ENCODE peak calls at places on chromosomes 1 and 21, in seven cellular contexts. X is body of pancreas, V is lung, Y is HCT116, E is GM20000, F is upper lobe of right lung, N is psoas muscle. K is an unnamed sample.

GRCh38 chr21:32772281-32773047 is 909 bp upstream of the PAXBP1 start:
- DNase-seq in Y (no peak), X (peak; percentile 34), F (no peak), N (no peak), E (peak; percentile 62), V (no peak), K (peak; percentile 47)

GRCh38 chr1:212244441-212244840 is 40.8 kb upstream of the PPP2R5A start:
- DNase-seq in Y (no peak), V (no peak), F (no peak), X (no peak), E (no peak), N (no peak), K (no peak)

GRCh38 chr1:236604218-236605029 is at the start of gene HEATR1:
- DNase-seq in Y (peak; percentile 91), V (peak; percentile 93), N (peak; percentile 93), E (peak; percentile 84), F (peak; percentile 95), X (peak; percentile 94), K (peak; percentile 92)

GRCh38 chr1:185157599-185158469 is 867 bp downstream of the SWT1 start:
- DNase-seq in Y (no peak), E (peak; percentile 6), F (no peak), N (no peak), V (no peak), X (no peak), K (no peak)

GRCh38 chr1:227740401-227740960 is 5.2 kb downstream of the SNAP47 start:
- DNase-seq in E (no peak), V (no peak), X (no peak), F (no peak), Y (no peak), N (no peak), K (no peak)

GRCh38 chr1:58755468-58755872 is 28.4 kb downstream of the JUN start:
- DNase-seq in V (peak; percentile 78), X (peak; percentile 47), F (peak; percentile 69), E (peak; percentile 54), N (peak; percentile 67), Y (peak; percentile 70), K (peak; percentile 78)

GRCh38 chr1:24659993-24660665 is 17.0 kb downstream of the SRRM1 start:
- DNase-seq in F (no peak), E (no peak), N (no peak), Y (no peak), X (no peak), V (no peak), K (no peak)

GRCh38 chr1:17759114-17759513 is 4.0 kb downstream of the ACTL8 start:
- DNase-seq in Y (peak; percentile 22), X (no peak), N (no peak), F (no peak), V (no peak), E (no peak), K (peak; percentile 26)

GRCh38 chr1:155324717-155325595 is 4.3 kb downstream of the RUSC1 start:
- DNase-seq in V (peak; percentile 60), Y (peak; percentile 44), F (peak; percentile 85), N (peak; percentile 59), E (peak; percentile 59), X (peak; percentile 71), K (no peak)

GRCh38 chr1:218895064-218895587 is 278.6 kb upstream of the LYPLAL1 start:
- DNase-seq in F (no peak), Y (no peak), E (no peak), V (no peak), N (no peak), X (no peak), K (no peak)

GRCh38 chr1:98059616-98060015 is 138.8 kb upstream of the DPYD start:
- DNase-seq in N (no peak), X (no peak), V (no peak), Y (no peak), E (no peak), F (no peak), K (no peak)

GRCh38 chr1:46367072-46367471 is 26.5 kb downstream of the NSUN4 start:
- DNase-seq in X (no peak), Y (no peak), V (no peak), F (no peak), E (no peak), N (no peak), K (no peak)
- TF ChIP-seq CTCF in X (no peak), Y (peak; percentile 14), V (no peak), F (no peak), E (no peak), N (no peak), K (no peak)

DNA sequence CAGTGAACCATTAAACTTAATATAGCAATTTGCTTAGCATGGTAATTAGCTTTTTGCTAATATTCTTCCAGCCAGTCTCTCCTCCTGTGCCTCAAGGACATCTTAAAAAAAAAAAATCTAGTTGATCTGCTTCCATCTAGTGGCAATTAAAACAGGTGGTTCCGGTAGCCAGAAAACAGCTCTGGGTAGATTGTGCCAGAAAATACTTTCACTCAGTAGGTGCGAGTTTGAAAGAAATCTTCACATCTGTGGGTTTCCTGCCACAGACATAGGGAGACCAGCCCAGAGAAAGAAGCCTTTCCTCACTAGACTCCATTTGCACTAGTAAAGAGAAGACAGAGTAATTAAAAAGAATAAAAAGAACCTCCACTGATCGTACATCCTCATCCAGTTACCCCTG is 17.1 kb downstream of the SELL start:
- DNase-seq in X (no peak), E (no peak), F (no peak), N (no peak), Y (no peak), V (no peak), K (peak; percentile 82)
- TF ChIP-seq CTCF in X (peak; percentile 4), E (no peak), F (no peak), N (no peak), Y (no peak), V (no peak), K (peak; percentile 75)

GRCh38 chr1:30049748-30050147 is 673.6 kb downstream of the MATN1 start:
- DNase-seq in X (no peak), Y (no peak), N (no peak), F (peak; percentile 26), E (no peak), V (no peak), K (no peak)

GRCh38 chr1:30051777-30052176 is 671.6 kb downstream of the MATN1 start:
- DNase-seq in V (no peak), N (no peak), Y (no peak), E (no peak), F (peak; percentile 29), X (no peak), K (no peak)

GRCh38 chr1:30054126-30054525 is 669.3 kb downstream of the MATN1 start:
- DNase-seq in X (no peak), F (no peak), E (no peak), N (no peak), V (no peak), Y (no peak), K (no peak)

GRCh38 chr1:30048905-30049304 is 674.5 kb downstream of the MATN1 start:
- DNase-seq in V (no peak), N (no peak), X (no peak), Y (no peak), E (no peak), F (peak; percentile 17), K (no peak)

GRCh38 chr1:30052178-30052577 is 671.2 kb downstream of the MATN1 start:
- DNase-seq in F (peak; percentile 28), X (no peak), N (no peak), V (no peak), Y (no peak), E (no peak), K (no peak)
- TF ChIP-seq CTCF in F (no peak), X (no peak), N (no peak), V (no peak), Y (peak; percentile 14), E (no peak), K (no peak)

GRCh38 chr1:111332190-111332589 is 41.5 kb downstream of the CHIA start:
- DNase-seq in Y (no peak), E (no peak), V (no peak), N (no peak), X (no peak), F (no peak), K (no peak)

GRCh38 chr1:111334169-111334568 is 43.5 kb downstream of the CHIA start:
- DNase-seq in F (no peak), X (no peak), E (peak; percentile 62), N (no peak), V (no peak), Y (peak; percentile 21), K (peak; percentile 60)
- TF ChIP-seq CTCF in F (peak; percentile 64), X (peak; percentile 51), E (peak; percentile 17), N (peak; percentile 39), V (peak; percentile 45), Y (peak; percentile 63), K (peak; percentile 73)

GRCh38 chr1:204961765-204962419 is 81.1 kb upstream of the CNTN2 start:
- DNase-seq in F (no peak), V (no peak), N (no peak), X (peak; percentile 43), Y (no peak), E (no peak), K (no peak)
- TF ChIP-seq CTCF in F (no peak), V (no peak), N (no peak), X (no peak), Y (no peak), E (no peak), K (no peak)

GRCh38 chr1:8217011-8217711 is 100.8 kb upstream of the SLC45A1 start:
- DNase-seq in X (peak; percentile 49), F (peak; percentile 82), V (no peak), E (peak; percentile 59), Y (no peak), N (peak; percentile 58), K (no peak)
- TF ChIP-seq CTCF in X (no peak), F (no peak), V (no peak), E (no peak), Y (no peak), N (no peak), K (no peak)

DNA sequence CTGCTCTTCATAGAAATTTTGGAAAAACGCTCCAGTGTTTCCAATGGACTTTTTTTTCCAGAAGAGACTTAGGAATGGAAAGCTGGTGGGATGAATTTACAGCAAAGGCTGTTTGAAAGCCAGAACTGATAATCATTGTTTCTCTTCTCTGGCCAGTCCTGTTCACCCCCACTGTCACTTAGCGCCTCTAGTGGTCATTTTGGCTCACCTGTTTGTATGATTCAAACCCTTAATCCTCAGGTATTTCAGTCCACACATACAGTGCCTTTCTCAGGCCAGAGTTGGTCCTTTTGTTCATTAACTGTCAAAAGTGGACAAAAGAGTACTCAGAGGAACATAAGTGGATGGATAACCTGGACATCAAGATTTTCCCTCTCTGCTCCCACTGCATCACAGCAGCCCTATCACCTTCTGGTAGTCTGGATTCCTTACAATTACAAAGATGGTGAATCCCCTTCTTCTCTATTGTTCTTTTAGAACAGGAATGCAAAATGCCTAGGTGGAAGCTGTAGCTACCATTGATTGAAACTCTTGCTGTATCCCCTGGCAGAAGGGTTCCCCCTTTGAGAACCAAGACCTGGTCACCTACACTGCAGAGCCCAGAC is 177.6 kb upstream of the OLFM3 start:
- DNase-seq in X (no peak), Y (no peak), N (no peak), E (peak; percentile 16), V (no peak), F (no peak), K (peak; percentile 20)
- TF ChIP-seq CTCF in X (peak; percentile 21), Y (peak; percentile 60), N (no peak), E (peak; percentile 82), V (no peak), F (peak; percentile 23), K (peak; percentile 54)

GRCh38 chr1:9267352-9267686 is 25.4 kb upstream of the SPSB1 start:
- DNase-seq in Y (no peak), F (no peak), N (no peak), V (no peak), E (no peak), X (no peak), K (no peak)
- TF ChIP-seq CTCF in Y (no peak), F (no peak), N (no peak), V (no peak), E (no peak), X (no peak), K (no peak)

K was measured in DND-41.